ENCODE peak calls at places on chromosomes 11 and 22, in ten cellular contexts. R is GM13977, E is HFFc6, S is foreskin fibroblast, L is sigmoid colon, F is cardiac muscle cell, P is HFF-Myc, W is kidney, V is heart right ventricle, I is OCI-LY7. Q is an unnamed sample.

GRCh38 chr11:66639066-66639813 is 737 bp downstream of the RBM4 start:
- DNase-seq in R (no peak), E (peak; percentile 51), S (no peak), L (peak; percentile 70), F (peak; percentile 60), P (no peak), W (no peak), V (peak; percentile 16), I (peak; percentile 50), Q (no peak)

GRCh38 chr11:80593981-80594380 is 1153.2 kb upstream of the TENM4 start:
- DNase-seq in R (no peak), E (no peak), S (no peak), L (no peak), F (peak; percentile 79), P (no peak), W (no peak), V (no peak), I (no peak), Q (peak; percentile 8)

GRCh38 chr22:26718905-26719304 is 61.5 kb downstream of the MIAT start:
- DNase-seq in R (no peak), E (peak; percentile 96), S (peak; percentile 90), L (no peak), F (peak; percentile 93), P (peak; percentile 77), W (no peak), V (no peak), I (no peak), Q (peak; percentile 95)

GRCh38 chr11:114746013-114746412 is 67.7 kb downstream of the NXPE2 start:
- DNase-seq in R (no peak), E (no peak), S (no peak), L (no peak), F (no peak), P (no peak), W (no peak), V (no peak), I (no peak), Q (no peak)

GRCh38 chr11:6538456-6538855 is 41.4 kb downstream of the DNHD1 start:
- DNase-seq in R (no peak), E (no peak), S (no peak), L (no peak), F (no peak), P (no peak), W (no peak), V (no peak), I (no peak), Q (no peak)

GRCh38 chr11:74185695-74186094 is 14.6 kb downstream of the PPME1 start:
- DNase-seq in R (no peak), E (peak; percentile 27), S (no peak), L (no peak), F (no peak), P (peak; percentile 12), W (no peak), V (no peak), I (no peak), Q (no peak)

GRCh38 chr22:40504285-40505249 is 132.0 kb downstream of the MRTFA start:
- DNase-seq in R (peak; percentile 40), E (no peak), S (no peak), L (no peak), F (no peak), P (no peak), W (no peak), V (no peak), I (no peak), Q (no peak)

GRCh38 chr11:45806072-45806933 is 1.4 kb downstream of the SLC35C1 start:
- DNase-seq in R (no peak), E (no peak), S (no peak), L (no peak), F (no peak), P (no peak), W (no peak), V (no peak), I (no peak), Q (no peak)

GRCh38 chr11:44424841-44425240 is 114.9 kb upstream of the ALX4 start:
- DNase-seq in R (no peak), E (no peak), S (no peak), L (no peak), F (no peak), P (no peak), W (no peak), V (no peak), I (no peak), Q (no peak)

GRCh38 chr11:44426958-44427357 is 117.0 kb upstream of the ALX4 start:
- DNase-seq in R (no peak), E (no peak), S (no peak), L (no peak), F (no peak), P (no peak), W (no peak), V (no peak), I (no peak), Q (no peak)

GRCh38 chr11:44426119-44426518 is 116.2 kb upstream of the ALX4 start:
- DNase-seq in R (no peak), E (no peak), S (no peak), L (no peak), F (no peak), P (no peak), W (no peak), V (no peak), I (no peak), Q (no peak)

GRCh38 chr11:44430140-44430539 is 120.2 kb upstream of the ALX4 start:
- DNase-seq in R (no peak), E (no peak), S (no peak), L (no peak), F (no peak), P (no peak), W (no peak), V (no peak), I (no peak), Q (no peak)

GRCh38 chr11:44427432-44427831 is 117.5 kb upstream of the ALX4 start:
- DNase-seq in R (peak; percentile 28), E (no peak), S (no peak), L (no peak), F (no peak), P (no peak), W (no peak), V (no peak), I (peak; percentile 9), Q (no peak)
- TF ChIP-seq CTCF in R (peak; percentile 45), E (peak; percentile 45), S (peak; percentile 5), L (no peak), F (peak; percentile 37), P (peak; percentile 54), W (no peak), V (peak; percentile 26), I (peak; percentile 71), Q (peak; percentile 17)

GRCh38 chr11:131672191-131672590 is 301.8 kb downstream of the NTM start:
- DNase-seq in R (no peak), E (no peak), S (no peak), L (peak; percentile 59), F (peak; percentile 24), P (no peak), W (no peak), V (no peak), I (no peak), Q (no peak)

GRCh38 chr11:131674051-131674755 is 303.8 kb downstream of the NTM start:
- DNase-seq in R (peak; percentile 76), E (peak; percentile 84), S (peak; percentile 71), L (peak; percentile 84), F (peak; percentile 85), P (peak; percentile 43), W (no peak), V (peak; percentile 46), I (peak; percentile 44), Q (peak; percentile 53)

GRCh38 chr11:131671320-131671719 is 300.9 kb downstream of the NTM start:
- DNase-seq in R (no peak), E (no peak), S (no peak), L (peak; percentile 51), F (no peak), P (no peak), W (no peak), V (no peak), I (no peak), Q (no peak)

GRCh38 chr11:131670876-131671275 is 300.5 kb downstream of the NTM start:
- DNase-seq in R (no peak), E (no peak), S (no peak), L (peak; percentile 33), F (no peak), P (no peak), W (no peak), V (no peak), I (no peak), Q (no peak)

DNA sequence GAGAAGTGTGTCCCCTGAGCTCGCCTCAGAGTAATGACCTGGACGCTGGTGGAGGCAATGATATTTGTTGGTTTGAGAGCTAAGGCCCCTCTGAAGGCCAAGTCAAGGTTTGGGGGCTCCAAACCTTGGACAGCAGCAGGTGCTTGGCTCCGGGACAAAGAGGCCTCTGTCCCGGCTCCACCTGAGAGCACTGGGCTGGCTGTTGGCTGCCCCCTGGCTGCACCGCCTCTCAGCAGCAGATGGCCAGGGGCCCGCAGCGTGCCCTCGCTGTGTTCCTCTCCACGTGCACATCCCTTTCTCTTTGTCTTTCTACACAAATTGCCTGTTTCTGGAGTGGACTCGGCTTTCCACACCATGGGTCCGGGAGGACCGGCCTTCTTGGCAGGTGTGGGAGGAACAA is 301.3 kb downstream of the NTM start:
- DNase-seq in R (no peak), E (no peak), S (no peak), L (peak; percentile 41), F (no peak), P (no peak), W (no peak), V (no peak), I (no peak), Q (no peak)
- TF ChIP-seq CTCF in R (no peak), E (peak; percentile 39), S (no peak), L (no peak), F (no peak), P (no peak), W (no peak), V (peak; percentile 29), I (no peak), Q (peak; percentile 46)

DNA sequence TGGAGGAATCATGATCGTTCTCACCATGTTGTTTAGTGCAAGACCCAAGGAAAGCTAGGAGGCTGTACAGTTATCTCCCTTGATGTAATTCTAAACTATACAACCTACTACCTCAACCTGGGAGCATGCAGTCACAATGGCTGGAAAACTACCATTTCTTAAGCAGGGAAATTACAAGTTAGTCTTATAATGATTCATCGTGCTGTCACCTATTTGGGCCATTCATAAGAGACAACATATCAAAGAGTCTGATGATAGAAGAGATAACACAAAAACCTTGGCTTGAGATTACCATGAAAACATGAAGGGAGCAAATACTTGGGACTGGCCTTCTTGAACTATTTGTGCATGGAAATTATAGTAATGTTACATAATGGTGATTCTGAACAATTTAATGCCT is 30.5 kb upstream of the BLID start:
- DNase-seq in R (no peak), E (peak; percentile 61), S (peak; percentile 39), L (no peak), F (no peak), P (no peak), W (no peak), V (no peak), I (no peak), Q (no peak)
- TF ChIP-seq CTCF in R (no peak), E (no peak), S (no peak), L (no peak), F (no peak), P (no peak), W (no peak), V (no peak), I (no peak), Q (no peak)

DNA sequence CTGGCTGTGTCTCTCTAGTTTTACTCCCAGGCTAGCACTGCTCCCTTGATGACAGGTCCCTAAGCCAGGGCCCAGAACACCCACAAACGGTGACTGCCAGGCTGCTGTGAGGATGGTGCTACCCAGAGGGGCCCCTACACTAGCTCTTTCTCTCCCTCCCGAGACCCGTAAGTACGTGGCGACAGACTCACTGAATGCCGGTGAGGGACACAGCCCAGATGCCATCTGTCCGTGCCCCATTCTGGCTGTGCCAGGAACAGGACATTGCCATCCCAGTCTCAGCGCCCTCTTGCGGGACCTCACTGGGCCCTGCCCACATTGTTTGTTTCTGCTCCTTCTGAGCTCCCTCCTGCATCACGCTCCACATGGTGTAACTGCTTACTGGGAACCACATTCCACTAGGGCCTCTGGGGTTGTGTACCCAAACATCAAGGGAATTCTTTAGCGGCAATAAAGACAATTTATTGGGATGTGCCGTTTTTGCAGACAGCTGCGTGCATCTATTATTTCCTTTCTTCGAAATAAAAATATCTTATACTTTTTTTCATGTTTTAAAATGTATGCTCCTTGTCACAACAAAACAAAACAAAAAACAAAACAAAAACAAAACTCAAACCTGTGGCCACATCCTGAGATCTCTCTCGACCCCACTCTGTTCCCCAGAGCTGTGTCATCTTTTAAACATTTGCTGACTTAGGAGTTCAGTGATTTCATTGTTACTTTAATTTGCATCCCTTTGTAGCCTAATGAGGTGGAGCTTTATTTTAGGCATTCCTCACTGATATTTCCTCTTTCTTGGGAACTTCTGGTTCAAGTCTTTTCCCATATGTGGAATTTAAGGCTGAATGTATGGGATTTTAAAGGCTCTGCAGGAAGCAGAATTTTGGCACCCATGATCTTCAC is 4.4 kb upstream of the TPCN2 start:
- DNase-seq in R (no peak), E (peak; percentile 85), S (peak; percentile 88), L (peak; percentile 92), F (peak; percentile 65), P (peak; percentile 80), W (peak; percentile 86), V (peak; percentile 74), I (peak; percentile 58), Q (peak; percentile 81)
- TF ChIP-seq CTCF in R (peak; percentile 53), E (peak; percentile 84), S (peak; percentile 86), L (peak; percentile 64), F (peak; percentile 69), P (peak; percentile 84), W (peak; percentile 54), V (peak; percentile 70), I (peak; percentile 86), Q (peak; percentile 81)

Q was measured in astrocyte of the cerebellum.